ENCODE peak calls at places on chromosomes 11 and 22, in six cellular contexts. W is AG04450, T is left ventricle myocardium inferior, P is PC-9, L is ovary, C is endodermal cell. O is an unnamed sample.

GRCh38 chr11:68215087-68215445 is 2.0 kb upstream of the KMT5B start:
- DNase-seq in W (no peak), T (no peak), P (no peak), L (peak), C (peak), O (no peak)

GRCh38 chr11:67034350-67034749 is 11.4 kb downstream of the SYT12 start:
- DNase-seq in W (no peak), T (no peak), P (no peak), L (no peak), C (no peak), O (no peak)

GRCh38 chr11:102115557-102115956 is 5.3 kb downstream of the YAP1 start:
- DNase-seq in W (no peak), T (no peak), P (no peak), L (no peak), C (peak), O (peak)

GRCh38 chr11:134275534-134276395 is at the start of gene GLB1L3:
- DNase-seq in W (no peak), T (no peak), P (no peak), L (no peak), C (peak), O (no peak)

GRCh38 chr22:44359496-44360110 is 46.9 kb upstream of the SHISAL1 start:
- DNase-seq in W (no peak), T (no peak), P (no peak), L (peak), C (peak), O (no peak)

GRCh38 chr11:43072096-43072495 is 239.7 kb upstream of the API5 start:
- DNase-seq in W (no peak), T (no peak), P (no peak), L (no peak), C (peak), O (no peak)

GRCh38 chr22:35380537-35381423 is at the start of gene HMOX1:
- DNase-seq in W (peak), T (peak), P (peak), L (peak), C (peak), O (peak)

GRCh38 chr11:122340607-122341006 is 224.6 kb upstream of the BLID start:
- DNase-seq in W (no peak), T (no peak), P (no peak), L (no peak), C (no peak), O (no peak)

GRCh38 chr11:2923446-2924375 is 5.5 kb downstream of the PHLDA2 start:
- DNase-seq in W (no peak), T (no peak), P (no peak), L (no peak), C (no peak), O (no peak)

GRCh38 chr11:76648061-76648460 is 22.5 kb downstream of the LRRC32 start:
- DNase-seq in W (no peak), T (no peak), P (no peak), L (peak), C (peak), O (no peak)

GRCh38 chr11:74057251-74058151 is 48.6 kb upstream of the UCP3 start:
- DNase-seq in W (peak), T (no peak), P (peak), L (no peak), C (no peak), O (no peak)

GRCh38 chr11:102989379-102990047 is 34.0 kb upstream of the MMP13 start:
- DNase-seq in W (no peak), T (no peak), P (no peak), L (no peak), C (no peak), O (no peak)

GRCh38 chr11:58676563-58677135 is 54.2 kb downstream of the CNTF start:
- DNase-seq in W (no peak), T (no peak), P (no peak), L (no peak), C (no peak), O (no peak)

GRCh38 chr22:49546811-49547585 is 280.7 kb downstream of the BRD1 start:
- DNase-seq in W (no peak), T (no peak), P (no peak), L (no peak), C (peak), O (no peak)

GRCh38 chr22:50035976-50036375 is 22.1 kb downstream of the TTLL8 start:
- DNase-seq in W (no peak), T (no peak), P (no peak), L (peak), C (no peak), O (no peak)

GRCh38 chr11:81245791-81246190 is 1487.9 kb downstream of the FAM181B start:
- DNase-seq in W (no peak), T (no peak), P (no peak), L (no peak), C (no peak), O (no peak)

GRCh38 chr11:7430496-7430895 is 54.8 kb upstream of the OLFML1 start:
- DNase-seq in W (no peak), T (no peak), P (no peak), L (no peak), C (no peak), O (no peak)

GRCh38 chr11:101321222-101321621 is 191.6 kb upstream of the PGR start:
- DNase-seq in W (no peak), T (no peak), P (no peak), L (no peak), C (peak), O (no peak)

GRCh38 chr11:19345848-19346681 is 105.3 kb upstream of the E2F8 start:
- DNase-seq in W (no peak), T (peak), P (no peak), L (no peak), C (peak), O (peak)

GRCh38 chr11:61687420-61687819 is 7.2 kb downstream of the DAGLA start:
- DNase-seq in W (no peak), T (no peak), P (no peak), L (no peak), C (no peak), O (no peak)

GRCh38 chr11:61690706-61691377 is 10.7 kb downstream of the DAGLA start:
- DNase-seq in W (no peak), T (no peak), P (no peak), L (no peak), C (no peak), O (no peak)

GRCh38 chr11:61689164-61689496 is 8.9 kb downstream of the DAGLA start:
- DNase-seq in W (no peak), T (no peak), P (no peak), L (no peak), C (no peak), O (no peak)

GRCh38 chr11:61686469-61686868 is 6.3 kb downstream of the DAGLA start:
- DNase-seq in W (no peak), T (no peak), P (no peak), L (no peak), C (peak), O (no peak)

DNA sequence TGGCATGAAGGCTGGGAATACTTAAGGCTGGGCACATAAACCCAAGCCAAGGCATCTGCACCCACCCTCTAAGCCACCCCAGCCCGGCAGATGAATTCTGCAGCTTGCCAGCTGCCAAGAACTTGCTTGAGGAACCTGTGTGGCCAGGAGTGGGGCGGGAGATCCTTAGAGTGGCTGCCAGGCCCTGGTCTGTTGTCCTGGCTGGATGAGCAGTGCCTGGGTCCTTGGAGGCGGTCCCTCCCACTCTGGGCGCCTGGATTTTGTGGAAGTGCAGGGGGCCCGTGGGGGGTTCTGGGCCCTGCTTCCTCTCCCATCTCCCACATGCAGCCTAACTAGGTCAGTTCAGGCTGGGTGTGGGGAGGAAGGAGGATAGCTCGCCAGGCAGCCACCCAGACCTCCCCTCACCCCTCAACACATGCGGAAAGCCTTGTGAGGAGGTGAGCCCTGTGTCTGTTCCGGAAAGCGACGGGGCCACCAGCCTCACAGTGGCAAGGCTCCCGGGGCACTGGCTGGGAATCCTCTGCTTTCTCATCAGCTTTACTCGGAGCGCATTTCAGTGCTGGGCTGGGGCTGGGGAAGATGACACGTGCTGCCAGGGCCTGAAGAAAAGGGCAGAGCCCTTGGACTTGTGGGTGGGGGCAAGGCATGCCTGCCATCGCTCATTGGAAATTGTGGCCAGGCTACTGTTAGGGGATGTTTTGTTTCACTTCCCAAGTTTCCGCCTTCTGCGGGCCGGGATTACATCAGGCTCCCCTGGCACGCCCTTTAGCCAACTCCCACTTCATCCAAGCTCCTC is 8.4 kb downstream of the DAGLA start:
- DNase-seq in W (no peak), T (peak), P (no peak), L (no peak), C (peak), O (peak)
- H3K4me3 ChIP-seq in W (no peak), T (peak), P (no peak), L (no peak), C (no peak), O (no peak)

GRCh38 chr22:17788023-17788330 is 13.7 kb upstream of the BID start:
- DNase-seq in W (no peak), T (no peak), P (no peak), L (no peak), C (no peak), O (no peak)

GRCh38 chr22:17785185-17786184 is 11.2 kb upstream of the BID start:
- DNase-seq in W (no peak), T (peak), P (no peak), L (peak), C (peak), O (peak)

GRCh38 chr22:17787159-17788022 is 13.1 kb upstream of the BID start:
- DNase-seq in W (no peak), T (no peak), P (no peak), L (no peak), C (no peak), O (no peak)

GRCh38 chr22:17784776-17785175 is 10.5 kb upstream of the BID start:
- DNase-seq in W (no peak), T (no peak), P (no peak), L (no peak), C (no peak), O (no peak)

DNA sequence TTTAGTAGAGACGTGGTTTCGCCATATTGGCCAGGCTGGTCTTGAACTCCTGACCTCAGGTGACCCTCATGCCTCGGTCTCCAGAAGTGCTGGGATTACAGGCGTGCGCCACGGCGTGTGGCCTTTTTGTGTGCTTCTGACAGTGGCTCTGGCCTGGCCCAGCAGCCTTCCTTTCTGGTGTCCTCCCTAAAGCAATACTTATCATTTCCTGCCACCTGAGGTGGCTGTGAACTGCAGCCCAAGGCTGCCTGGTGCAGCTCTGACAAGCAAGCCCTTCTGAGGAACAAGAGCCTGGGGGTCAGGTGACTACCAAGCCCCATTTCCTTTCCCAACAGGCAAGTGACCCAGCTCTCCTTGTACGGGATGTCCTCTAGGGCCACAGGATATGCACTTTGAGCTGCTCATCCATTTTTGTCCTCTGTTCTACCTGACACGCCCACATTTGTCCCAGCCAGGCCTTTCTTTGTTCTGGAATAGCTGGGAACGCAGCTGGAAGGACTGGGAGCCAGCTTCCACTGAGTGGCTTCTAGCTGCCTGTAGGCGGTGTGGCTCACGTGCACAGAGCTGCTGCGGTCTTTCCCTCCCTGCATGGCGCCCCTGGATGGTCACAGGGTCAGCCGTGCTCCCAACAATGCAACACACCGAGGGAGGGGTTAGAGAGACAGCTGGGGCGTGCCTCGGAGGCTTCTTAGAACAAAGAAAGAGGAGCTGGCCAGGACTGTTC is 12.3 kb upstream of the BID start:
- DNase-seq in W (no peak), T (peak), P (no peak), L (no peak), C (peak), O (peak)
- H3K27ac ChIP-seq in W (no peak), T (peak), P (no peak), L (no peak), C (peak), O (peak)

GRCh38 chr11:17558916-17559315 is 11.9 kb downstream of the OTOG start:
- DNase-seq in W (no peak), T (no peak), P (no peak), L (no peak), C (peak), O (no peak)
- TF ChIP-seq CTCF in W (no peak), T (no peak), P (no peak), L (no peak), C (no peak), O (no peak)

GRCh38 chr11:83115992-83116641 is 40.8 kb upstream of the PCF11 start:
- DNase-seq in W (no peak), T (no peak), P (no peak), L (no peak), C (no peak), O (no peak)
- H3K4me3 ChIP-seq in W (no peak), T (no peak), P (no peak), L (no peak), C (no peak), O (no peak)

DNA sequence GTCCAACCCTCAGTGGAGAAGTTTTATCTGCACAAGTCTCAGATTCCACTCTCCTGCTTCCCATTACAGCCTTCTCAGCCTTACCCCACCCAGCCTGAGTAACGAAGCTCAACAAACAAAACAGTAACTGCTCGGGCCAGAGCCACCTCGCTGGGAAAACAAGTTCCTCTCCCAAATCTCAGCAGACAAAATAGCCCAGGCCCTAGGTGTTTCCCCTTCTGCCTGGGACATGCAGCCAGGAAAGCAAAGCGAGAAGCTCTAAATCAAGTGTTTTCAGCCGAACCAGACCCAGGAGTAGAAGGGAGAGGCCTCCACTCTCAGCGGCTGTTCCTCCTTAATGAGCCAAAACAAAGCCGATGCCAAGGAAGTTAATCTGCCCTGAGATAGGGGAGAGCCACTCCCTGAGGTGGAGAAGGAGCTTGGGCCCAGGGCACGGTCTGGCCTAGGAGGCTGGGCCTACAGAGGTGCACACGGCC is 44.0 kb downstream of the LIF start:
- DNase-seq in W (no peak), T (no peak), P (peak), L (peak), C (no peak), O (peak)
- H3K27ac ChIP-seq in W (peak), T (peak), P (peak), L (peak), C (no peak), O (peak)

GRCh38 chr22:34019190-34019845 is 99.0 kb upstream of the LARGE1 start:
- DNase-seq in W (no peak), T (no peak), P (no peak), L (no peak), C (no peak), O (no peak)
- TF ChIP-seq CTCF in W (no peak), T (no peak), P (no peak), L (no peak), C (peak), O (no peak)

DNA sequence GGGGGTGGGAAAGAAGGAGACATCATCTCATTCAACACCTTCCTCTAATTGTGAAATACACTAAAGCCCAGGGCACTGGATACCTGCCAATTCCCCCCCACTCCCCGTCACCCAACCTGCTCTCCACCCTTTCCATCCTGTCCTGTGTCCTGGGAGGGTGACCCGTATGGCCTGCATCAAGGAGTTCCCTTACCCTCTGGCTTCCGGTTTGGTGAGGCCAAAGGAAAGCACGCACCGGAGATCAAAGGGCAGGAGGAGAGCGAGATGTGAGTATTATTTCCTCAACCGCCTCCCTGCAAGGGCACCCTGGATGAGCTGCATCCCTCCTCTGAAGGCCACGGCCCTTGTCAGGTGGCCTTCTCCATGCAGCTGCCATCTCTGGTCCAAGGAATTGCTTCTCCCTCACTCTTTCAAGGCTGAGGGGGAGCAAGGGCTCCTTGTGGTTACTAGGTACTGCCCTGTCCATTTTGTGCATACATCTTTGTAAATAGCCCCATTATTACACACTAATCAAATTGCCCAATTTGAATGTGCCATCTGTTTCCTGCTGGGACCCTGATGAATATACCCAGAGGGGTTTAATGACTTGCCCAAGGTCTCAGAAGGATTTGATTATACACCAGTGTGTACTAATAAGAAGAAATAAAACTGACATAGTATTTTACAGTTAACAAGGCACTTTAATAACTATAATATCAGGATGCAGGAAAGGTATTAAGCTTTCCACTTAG is 64.8 kb upstream of the PTPRJ start:
- DNase-seq in W (no peak), T (no peak), P (peak), L (no peak), C (no peak), O (no peak)
- H3K4me3 ChIP-seq in W (no peak), T (no peak), P (no peak), L (no peak), C (peak), O (no peak)

DNA sequence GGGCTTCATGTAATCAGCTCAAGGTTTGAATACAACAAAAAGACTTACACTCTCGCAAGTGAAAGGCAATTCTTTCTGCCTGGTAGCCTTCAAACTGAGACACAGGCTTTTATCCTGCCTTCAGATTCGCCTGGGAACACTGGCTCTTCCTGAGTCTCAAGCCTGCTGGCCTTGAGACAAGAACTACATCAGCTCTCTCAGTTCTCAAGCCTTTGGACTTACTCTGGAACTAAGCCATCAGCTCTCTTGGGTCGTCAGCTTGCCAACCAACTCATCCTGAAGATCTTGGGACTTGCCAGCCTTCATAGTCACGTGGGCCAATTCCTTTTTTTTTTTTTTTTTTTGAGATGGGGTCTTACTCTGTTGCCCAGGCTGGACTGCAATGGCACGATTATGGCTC is 35.7 kb upstream of the LRRC10B start:
- DNase-seq in W (no peak), T (peak), P (no peak), L (no peak), C (no peak), O (no peak)
- H3K27ac ChIP-seq in W (no peak), T (peak), P (no peak), L (no peak), C (no peak), O (no peak)

O was measured in cardiac muscle cell.